ENCODE peak calls at places on chromosomes 3 and 15, in nine cellular contexts. J is PC-9, W is cardiac fibroblast, M is hypothalamus, Y is H54, X is NCI-H2171 treated with DMSO at 0.1 percent for 48 hours, Z is nephron progenitor cell, L is left ventricle myocardium inferior, P is T1000. O is an unnamed sample.

GRCh38 chr3:179071569-179072397 is at the start of gene ZMAT3:
- DNase-seq in M (peak), X (peak), Z (peak), Y (peak), J (peak), W (peak), L (peak), P (peak), O (peak)

GRCh38 chr15:31525296-31525695 is 198.7 kb downstream of the KLF13 start:
- DNase-seq in Z (no peak), L (no peak), X (no peak), J (no peak), Y (no peak), P (no peak), M (no peak), W (no peak), O (no peak)

GRCh38 chr3:48338635-48339034 is 5.2 kb upstream of the SPINK8 start:
- DNase-seq in P (no peak), W (no peak), X (peak), L (no peak), J (no peak), Y (no peak), M (no peak), Z (no peak), O (no peak)

GRCh38 chr3:190458040-190458439 is 8.3 kb upstream of the TMEM207 start:
- DNase-seq in Z (no peak), X (no peak), W (peak), M (no peak), L (no peak), J (no peak), Y (no peak), P (no peak), O (no peak)

GRCh38 chr15:47718474-47719440 is 1.5 kb downstream of the SEMA6D start:
- DNase-seq in Y (no peak), M (peak), L (no peak), X (peak), Z (peak), W (peak), J (no peak), P (no peak), O (peak)

GRCh38 chr3:127391436-127392145 is 103.7 kb upstream of the PRR20G start:
- DNase-seq in L (peak), M (no peak), J (no peak), Y (no peak), P (no peak), X (no peak), W (no peak), Z (no peak), O (no peak)

GRCh38 chr15:38005949-38006800 is 71.7 kb downstream of the TMCO5A start:
- DNase-seq in Z (no peak), Y (no peak), L (no peak), X (no peak), W (no peak), P (no peak), M (no peak), J (no peak), O (no peak)

GRCh38 chr15:61205427-61205826 is 23.7 kb downstream of the RORA start:
- DNase-seq in P (no peak), X (no peak), J (no peak), L (no peak), Z (no peak), Y (no peak), W (peak), M (no peak), O (peak)

GRCh38 chr3:65672876-65673815 is 365.6 kb downstream of the MAGI1 start:
- DNase-seq in L (peak), X (peak), Y (no peak), P (no peak), Z (peak), M (peak), J (peak), W (peak), O (peak)

GRCh38 chr3:190003730-190004129 is 117.0 kb downstream of the P3H2 start:
- DNase-seq in P (peak), Z (no peak), X (no peak), L (no peak), W (peak), Y (peak), J (peak), M (no peak), O (peak)

GRCh38 chr15:29451201-29451781 is 181.7 kb upstream of the NSMCE3 start:
- DNase-seq in Y (no peak), M (no peak), W (no peak), P (no peak), X (no peak), L (no peak), J (no peak), Z (peak), O (no peak)

GRCh38 chr3:33652736-33653135 is 65.3 kb downstream of the CLASP2 start:
- DNase-seq in L (no peak), M (no peak), Y (no peak), J (no peak), Z (no peak), W (no peak), P (no peak), X (no peak), O (no peak)

GRCh38 chr15:91099616-91100560 is at the start of gene SV2B:
- DNase-seq in P (no peak), L (peak), J (no peak), M (peak), Z (peak), Y (no peak), W (peak), X (peak), O (peak)